ENCODE peak calls at places on chromosomes 13 and 19, in four cellular contexts. Q is NCI-H1092; D is hippocampal formation; P is stimulated activated naive CD4-positive, alpha-beta T cell. I is an unnamed sample.

GRCh38 chr19:1402411-1403070 is 1.2 kb upstream of the GAMT start:
- DNase-seq in D (no peak), Q (no peak), P (no peak), I (no peak)

GRCh38 chr13:27523345-27524073 is 73.1 kb upstream of the MTIF3 start:
- DNase-seq in P (no peak), Q (no peak), D (no peak), I (no peak)

GRCh38 chr19:46616631-46617322 is 8.1 kb downstream of the PTGIR start:
- DNase-seq in Q (peak), P (no peak), D (no peak), I (no peak)

GRCh38 chr13:67107973-67108372 is 122.2 kb downstream of the PCDH9 start:
- DNase-seq in P (no peak), D (no peak), Q (no peak), I (no peak)

GRCh38 chr13:45595968-45596367 is 19.6 kb downstream of the ERICH6B start:
- DNase-seq in Q (no peak), P (no peak), D (no peak), I (no peak)

GRCh38 chr13:25375727-25376358 is 4.1 kb downstream of the ATP8A2 start:
- DNase-seq in D (no peak), P (no peak), Q (peak), I (peak)

GRCh38 chr19:14023404-14024235 is 4.3 kb upstream of the RLN3 start:
- DNase-seq in Q (no peak), D (no peak), P (no peak), I (no peak)

GRCh38 chr19:5045956-5046338 is 77.0 kb downstream of the KDM4B start:
- DNase-seq in P (no peak), Q (no peak), D (no peak), I (no peak)

GRCh38 chr19:16942583-16942982 is 53.8 kb downstream of the F2RL3 start:
- DNase-seq in Q (no peak), P (no peak), D (no peak), I (no peak)

I was measured in naive thymus-derived CD8-positive, alpha-beta T cell.